ENCODE peak calls at places on chromosomes 5 and 9, in eight cellular contexts. Y is natural killer cell treated with Interleukin-12 subunit alpha and Interleukin-12 subunit beta and Interleukin-15 and Interleukin-18, amount 100 ng/mL, for 72 hours; H is activated CD8-positive, alpha-beta T cell treated with anti-CD3 and anti-CD28 coated beads for 36 hours; Z is left cardiac atrium; C is right cardiac atrium; L is gastroesophageal sphincter; E is K562; V is right lobe of liver. T is an unnamed sample.

GRCh38 chr9:37512439-37512838 is 26.7 kb downstream of the POLR1E start:
- ATAC-seq in Y (peak), H (peak), Z (no peak), C (no peak), L (no peak), E (no peak), V (no peak), T (no peak)

GRCh38 chr5:66867622-66868322 is 271.6 kb downstream of the MAST4 start:
- ATAC-seq in Y (no peak), H (no peak), Z (no peak), C (no peak), L (no peak), E (no peak), V (no peak), T (peak)

GRCh38 chr9:109901191-109901590 is 121.2 kb downstream of the PALM2AKAP2 start:
- ATAC-seq in Y (no peak), H (no peak), Z (peak), C (peak), L (peak), E (no peak), V (no peak), T (no peak)

GRCh38 chr5:164013077-164013670 is 507.8 kb downstream of the MAT2B start:
- ATAC-seq in Y (no peak), H (no peak), Z (peak), C (peak), L (no peak), E (peak), V (peak), T (peak)

GRCh38 chr5:89343666-89344065 is 460.7 kb upstream of the MEF2C start:
- ATAC-seq in Y (peak), H (peak), Z (no peak), C (no peak), L (no peak), E (no peak), V (no peak), T (peak)

GRCh38 chr9:123637940-123638634 is 282.1 kb downstream of the CRB2 start:
- ATAC-seq in Y (peak), H (peak), Z (no peak), C (no peak), L (no peak), E (peak), V (peak), T (no peak)

GRCh38 chr9:128027166-128027539 is 40.0 kb downstream of the NAIF1 start:
- ATAC-seq in Y (peak), H (peak), Z (no peak), C (no peak), L (no peak), E (no peak), V (no peak), T (peak)

GRCh38 chr9:83620841-83621636 is 1.9 kb upstream of the IDNK start:
- ATAC-seq in Y (no peak), H (peak), Z (peak), C (no peak), L (no peak), E (peak), V (peak), T (peak)

GRCh38 chr5:6719896-6720560 is 6.8 kb downstream of the TENT4A start:
- ATAC-seq in Y (no peak), H (no peak), Z (peak), C (peak), L (no peak), E (no peak), V (no peak), T (no peak)

GRCh38 chr9:128001411-128002298 is 20.9 kb upstream of the EEIG1 start:
- ATAC-seq in Y (no peak), H (no peak), Z (no peak), C (no peak), L (peak), E (peak), V (peak), T (peak)

GRCh38 chr9:128159784-128160602 is at the start of gene BBLN:
- ATAC-seq in Y (peak), H (peak), Z (peak), C (peak), L (peak), E (peak), V (peak), T (peak)

GRCh38 chr9:69079186-69079585 is 43.6 kb downstream of the FXN start:
- ATAC-seq in Y (no peak), H (no peak), Z (no peak), C (no peak), L (no peak), E (no peak), V (no peak), T (peak)

GRCh38 chr5:139299477-139299876 is 5.9 kb downstream of the MATR3 start:
- ATAC-seq in Y (no peak), H (peak), Z (no peak), C (no peak), L (no peak), E (no peak), V (no peak), T (no peak)

GRCh38 chr5:141960018-141960417 is 2.0 kb upstream of the PCDH12 start:
- ATAC-seq in Y (no peak), H (peak), Z (no peak), C (no peak), L (no peak), E (peak), V (peak), T (no peak)

GRCh38 chr5:10424124-10424731 is 17.5 kb upstream of the ROPN1L start:
- ATAC-seq in Y (no peak), H (peak), Z (peak), C (peak), L (no peak), E (peak), V (peak), T (no peak)

GRCh38 chr9:92615790-92616189 is 54.1 kb downstream of the IPPK start:
- ATAC-seq in Y (no peak), H (no peak), Z (no peak), C (no peak), L (no peak), E (no peak), V (peak), T (no peak)

GRCh38 chr5:62288118-62288517 is 17.9 kb upstream of the KIF2A start:
- ATAC-seq in Y (no peak), H (no peak), Z (no peak), C (no peak), L (no peak), E (no peak), V (no peak), T (no peak)

GRCh38 chr9:136545065-136545965 is 533 bp downstream of the NOTCH1 start:
- ATAC-seq in Y (peak), H (peak), Z (peak), C (no peak), L (no peak), E (peak), V (no peak), T (no peak)

GRCh38 chr9:78103971-78104433 is 72.4 kb upstream of the GNAQ start:
- ATAC-seq in Y (peak), H (peak), Z (no peak), C (peak), L (peak), E (no peak), V (peak), T (no peak)

GRCh38 chr9:118782790-118783463 is 586.3 kb downstream of the BRINP1 start:
- ATAC-seq in Y (no peak), H (no peak), Z (no peak), C (no peak), L (no peak), E (no peak), V (no peak), T (no peak)

GRCh38 chr9:121937248-121937647 is 155.9 kb downstream of the TTLL11 start:
- ATAC-seq in Y (no peak), H (no peak), Z (no peak), C (no peak), L (no peak), E (no peak), V (no peak), T (no peak)

GRCh38 chr5:56706504-56706903 is 108.8 kb upstream of the MAP3K1 start:
- ATAC-seq in Y (no peak), H (no peak), Z (no peak), C (no peak), L (no peak), E (no peak), V (no peak), T (no peak)

GRCh38 chr5:76492819-76493189 is 89.7 kb downstream of the IQGAP2 start:
- ATAC-seq in Y (no peak), H (no peak), Z (no peak), C (no peak), L (no peak), E (no peak), V (peak), T (no peak)

GRCh38 chr5:107365355-107366109 is 305.2 kb downstream of the EFNA5 start:
- ATAC-seq in Y (peak), H (no peak), Z (no peak), C (no peak), L (no peak), E (no peak), V (peak), T (no peak)

GRCh38 chr5:174045470-174046025 is at the start of gene NSG2:
- ATAC-seq in Y (no peak), H (peak), Z (peak), C (peak), L (peak), E (peak), V (peak), T (peak)

T was measured in esophagus mucosa.